ENCODE peak calls at places on chromosomes 13 and 19, in five cellular contexts. L is activated T-cell treated with anti-CD3 and anti-CD28 coated beads for 1 hour; Y is tibial artery; D is activated CD8-positive, alpha-beta T cell treated with anti-CD3 and anti-CD28 coated beads, Interleukin-2, amount 10 ng/mL, durations not matched to agents 7 days and 5 days; J is stimulated activated CD4-positive, alpha-beta T cell treated with anti-CD3 and anti-CD28 coated beads, Interleukin-4, amount 100 ng/mL, for 48 hours. C is an unnamed sample.

GRCh38 chr13:111937763-111938375 is 129.1 kb upstream of the SOX1 start:
- DNase-seq in L (no peak), Y (no peak), D (no peak), J (no peak), C (no peak)

GRCh38 chr13:57633950-57634828 is 2.6 kb downstream of the PCDH17 start:
- DNase-seq in L (no peak), Y (peak; percentile 65), D (no peak), J (no peak), C (no peak)

GRCh38 chr19:12603714-12604113 is 6.9 kb downstream of the ZNF490 start:
- DNase-seq in L (no peak), Y (peak; percentile 2), D (peak; percentile 78), J (no peak), C (peak; percentile 54)

GRCh38 chr19:51439021-51439465 is 19.2 kb downstream of the SIGLEC8 start:
- DNase-seq in L (no peak), Y (no peak), D (peak; percentile 70), J (no peak), C (no peak)

GRCh38 chr13:28492527-28493367 is 2.2 kb downstream of the FLT1 start:
- DNase-seq in L (no peak), Y (no peak), D (peak; percentile 77), J (no peak), C (no peak)

GRCh38 chr13:66714795-66715194 is 515.3 kb downstream of the PCDH9 start:
- DNase-seq in L (no peak), Y (no peak), D (no peak), J (no peak), C (peak; percentile 17)

GRCh38 chr19:6732803-6733337 is 4.5 kb downstream of the GPR108 start:
- DNase-seq in L (no peak), Y (no peak), D (no peak), J (no peak), C (no peak)

GRCh38 chr19:35318679-35319448 is 10.1 kb upstream of the CD22 start:
- DNase-seq in L (no peak), Y (peak; percentile 77), D (no peak), J (no peak), C (peak; percentile 67)

GRCh38 chr13:54953786-54954185 is 1925.2 kb downstream of the OLFM4 start:
- DNase-seq in L (no peak), Y (no peak), D (no peak), J (no peak), C (no peak)

GRCh38 chr19:28334419-28334818 is 878.5 kb downstream of the UQCRFS1 start:
- DNase-seq in L (no peak), Y (no peak), D (no peak), J (no peak), C (no peak)

GRCh38 chr19:7640803-7641202 is 3.9 kb downstream of the STXBP2 start:
- DNase-seq in L (no peak), Y (no peak), D (no peak), J (no peak), C (no peak)

GRCh38 chr13:67100723-67101122 is 129.4 kb downstream of the PCDH9 start:
- DNase-seq in L (no peak), Y (no peak), D (no peak), J (no peak), C (peak; percentile 7)

GRCh38 chr19:10713317-10713716 is 4.6 kb upstream of the DNM2 start:
- DNase-seq in L (no peak), Y (no peak), D (no peak), J (no peak), C (no peak)

GRCh38 chr13:65605386-65605785 is 1624.8 kb downstream of the PCDH9 start:
- DNase-seq in L (no peak), Y (no peak), D (no peak), J (no peak), C (no peak)

GRCh38 chr13:40910324-40911050 is 108.6 kb downstream of the ELF1 start:
- DNase-seq in L (no peak), Y (no peak), D (no peak), J (no peak), C (peak; percentile 52)

GRCh38 chr13:29845440-29846056 is 4.9 kb downstream of the UBL3 start:
- DNase-seq in L (no peak), Y (no peak), D (no peak), J (no peak), C (peak; percentile 46)

GRCh38 chr13:110642291-110642981 is 27.1 kb downstream of the NAXD start:
- DNase-seq in L (no peak), Y (no peak), D (no peak), J (no peak), C (no peak)

GRCh38 chr13:43145556-43145955 is 122.2 kb downstream of the DNAJC15 start:
- DNase-seq in L (no peak), Y (no peak), D (no peak), J (no peak), C (no peak)

GRCh38 chr13:80840313-80840976 is 499.5 kb upstream of the SPRY2 start:
- DNase-seq in L (no peak), Y (no peak), D (no peak), J (no peak), C (peak; percentile 88)

GRCh38 chr19:17687857-17688784 is at the start of gene UNC13A:
- DNase-seq in L (peak; percentile 18), Y (no peak), D (peak; percentile 61), J (peak; percentile 44), C (no peak)

GRCh38 chr19:6577410-6578125 is 13.4 kb downstream of the CD70 start:
- DNase-seq in L (no peak), Y (no peak), D (peak; percentile 56), J (no peak), C (no peak)

GRCh38 chr19:47275866-47276461 is 1.3 kb downstream of the INAFM1 start:
- DNase-seq in L (no peak), Y (peak; percentile 83), D (no peak), J (no peak), C (peak; percentile 13)

GRCh38 chr19:29967623-29968022 is 25.6 kb downstream of the URI1 start:
- DNase-seq in L (no peak), Y (no peak), D (no peak), J (no peak), C (peak; percentile 27)

GRCh38 chr19:12792048-12792852 is 964 bp downstream of the JUNB start:
- DNase-seq in L (peak; percentile 56), Y (peak; percentile 82), D (peak; percentile 88), J (peak; percentile 66), C (peak; percentile 52)

GRCh38 chr19:41784337-41785239 is 11.8 kb upstream of the CEACAM3 start:
- DNase-seq in L (no peak), Y (no peak), D (no peak), J (no peak), C (no peak)

GRCh38 chr19:16224266-16225045 is 26.7 kb downstream of the AP1M1 start:
- DNase-seq in L (no peak), Y (peak; percentile 54), D (no peak), J (no peak), C (no peak)

GRCh38 chr13:113560645-113561416 is 23.7 kb upstream of the TFDP1 start:
- DNase-seq in L (no peak), Y (no peak), D (no peak), J (no peak), C (no peak)

GRCh38 chr19:9566729-9567128 is 17.6 kb downstream of the ZNF121 start:
- DNase-seq in L (no peak), Y (no peak), D (no peak), J (no peak), C (no peak)

GRCh38 chr19:15432018-15432494 is 13.3 kb upstream of the AKAP8L start:
- DNase-seq in L (no peak), Y (no peak), D (peak; percentile 43), J (no peak), C (no peak)

GRCh38 chr19:48629297-48629598 is 7.9 kb downstream of the DBP start:
- DNase-seq in L (no peak), Y (peak; percentile 68), D (no peak), J (no peak), C (no peak)

GRCh38 chr13:38641164-38641948 is 45.5 kb upstream of the FREM2 start:
- DNase-seq in L (no peak), Y (no peak), D (no peak), J (no peak), C (peak; percentile 39)

GRCh38 chr19:35104361-35104760 is 11.3 kb upstream of the FXYD3 start:
- DNase-seq in L (no peak), Y (no peak), D (no peak), J (no peak), C (no peak)